ENCODE peak calls at places on chromosomes 2 and 18, in five cellular contexts. N, A, X, Y and R are unnamed samples.

GRCh38 chr2:12951657-12951973 is 234.9 kb downstream of the TRIB2 start:
- DNase-seq in N (no peak), A (no peak), X (no peak), Y (no peak), R (no peak)

GRCh38 chr2:129766159-129766485 is 213.3 kb upstream of the RAB6C start:
- DNase-seq in N (no peak), A (no peak), X (no peak), Y (no peak), R (no peak)

GRCh38 chr2:12828932-12829331 is 112.2 kb downstream of the TRIB2 start:
- DNase-seq in N (no peak), A (no peak), X (no peak), Y (no peak), R (no peak)

GRCh38 chr2:54728669-54729120 is 5.2 kb downstream of the EML6 start:
- DNase-seq in N (no peak), A (no peak), X (no peak), Y (peak), R (no peak)

GRCh38 chr18:9615973-9616559 is 1.7 kb upstream of the PPP4R1 start:
- DNase-seq in N (no peak), A (no peak), X (no peak), Y (no peak), R (no peak)

GRCh38 chr2:73082523-73083410 is 11.3 kb upstream of the SFXN5 start:
- DNase-seq in N (no peak), A (no peak), X (no peak), Y (no peak), R (no peak)

GRCh38 chr2:99554238-99554637 is 64.4 kb upstream of the REV1 start:
- DNase-seq in N (no peak), A (no peak), X (no peak), Y (peak), R (no peak)

GRCh38 chr2:240463274-240463865 is 27.9 kb downstream of the GPC1 start:
- DNase-seq in N (peak), A (peak), X (peak), Y (no peak), R (peak)

GRCh38 chr2:197309369-197310231 is 980 bp downstream of the ANKRD44 start:
- DNase-seq in N (peak), A (peak), X (peak), Y (no peak), R (peak)

GRCh38 chr2:154681741-154682140 is 16.8 kb upstream of the KCNJ3 start:
- DNase-seq in N (no peak), A (no peak), X (no peak), Y (no peak), R (no peak)

GRCh38 chr2:233079953-233080835 is 20.1 kb downstream of the INPP5D start:
- DNase-seq in N (no peak), A (no peak), X (no peak), Y (no peak), R (no peak)

GRCh38 chr2:13533524-13533922 is 816.8 kb downstream of the TRIB2 start:
- DNase-seq in N (no peak), A (no peak), X (no peak), Y (no peak), R (no peak)

GRCh38 chr2:72181616-72182015 is 34.0 kb upstream of the CYP26B1 start:
- DNase-seq in N (no peak), A (no peak), X (no peak), Y (no peak), R (no peak)

GRCh38 chr2:28390857-28391563 is 1.6 kb upstream of the FOSL2 start:
- DNase-seq in N (peak), A (peak), X (peak), Y (peak), R (peak)

GRCh38 chr18:63831080-63831788 is 56.0 kb downstream of the SERPINB7 start:
- DNase-seq in N (no peak), A (no peak), X (no peak), Y (no peak), R (no peak)

GRCh38 chr2:61017003-61017555 is 441 bp upstream of the PEX13 start:
- DNase-seq in N (peak), A (peak), X (peak), Y (peak), R (peak)

GRCh38 chr2:61018798-61019197 is 743 bp upstream of the PUS10 start:
- DNase-seq in N (no peak), A (no peak), X (no peak), Y (no peak), R (no peak)

GRCh38 chr2:61016392-61017002 is 1.0 kb upstream of the PEX13 start:
- DNase-seq in N (no peak), A (no peak), X (no peak), Y (peak), R (no peak)

GRCh38 chr2:61018319-61018750 is 280 bp upstream of the PUS10 start:
- DNase-seq in N (no peak), A (no peak), X (no peak), Y (no peak), R (no peak)

DNA sequence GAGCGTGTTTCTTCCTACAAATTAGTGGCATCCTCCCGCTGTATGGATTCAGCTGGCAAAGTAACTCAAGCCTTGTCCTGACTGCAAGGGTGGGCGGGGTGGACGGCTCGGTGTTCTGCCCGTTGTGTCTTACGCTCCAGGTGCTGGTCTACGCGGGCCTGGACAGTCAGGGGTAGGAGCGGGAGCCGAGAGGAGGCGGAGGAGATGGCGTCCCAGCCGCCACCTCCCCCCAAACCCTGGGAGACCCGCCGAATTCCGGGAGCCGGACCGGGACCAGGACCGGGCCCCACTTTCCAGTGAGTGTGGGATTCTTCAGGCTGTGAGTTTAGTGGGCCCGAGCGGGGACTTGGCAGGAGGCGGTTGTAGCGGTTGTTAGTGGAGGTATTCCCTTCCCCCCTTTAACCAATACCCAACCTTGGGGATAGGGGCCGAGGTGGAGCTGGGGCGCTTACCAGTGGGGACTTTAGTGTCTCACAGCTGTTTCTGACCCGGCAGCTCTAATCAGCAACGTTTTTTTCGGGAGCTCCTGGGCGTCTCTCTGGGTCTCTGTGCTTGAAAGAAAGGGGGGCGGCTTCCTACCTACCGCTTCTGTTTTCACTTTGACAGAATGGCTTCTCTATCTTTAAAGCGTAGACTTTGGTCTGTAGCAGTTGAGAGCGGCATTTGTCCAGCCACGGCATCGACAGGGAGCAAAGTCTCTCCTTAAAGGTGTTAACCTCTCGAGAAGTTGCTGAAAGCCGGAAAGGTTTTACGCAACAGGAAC is at the start of the genes PEX13 and PUS10:
- DNase-seq in N (peak), A (peak), X (peak), Y (peak), R (peak)
- TF ChIP-seq POLR2A in N (no peak), A (peak), X (peak), Y (peak), R (peak)

GRCh38 chr2:71133603-71134002 is 3.2 kb downstream of the MPHOSPH10 start:
- DNase-seq in N (no peak), A (no peak), X (no peak), Y (no peak), R (no peak)

GRCh38 chr2:71126957-71127356 is 3.1 kb downstream of the MCEE start:
- DNase-seq in N (no peak), A (no peak), X (no peak), Y (no peak), R (no peak)

GRCh38 chr2:71129114-71129890 is 727 bp downstream of the MCEE start:
- DNase-seq in N (no peak), A (no peak), X (no peak), Y (no peak), R (no peak)

GRCh38 chr2:71129891-71130324 is at the start of gene MCEE:
- DNase-seq in N (peak), A (peak), X (peak), Y (peak), R (peak)

DNA sequence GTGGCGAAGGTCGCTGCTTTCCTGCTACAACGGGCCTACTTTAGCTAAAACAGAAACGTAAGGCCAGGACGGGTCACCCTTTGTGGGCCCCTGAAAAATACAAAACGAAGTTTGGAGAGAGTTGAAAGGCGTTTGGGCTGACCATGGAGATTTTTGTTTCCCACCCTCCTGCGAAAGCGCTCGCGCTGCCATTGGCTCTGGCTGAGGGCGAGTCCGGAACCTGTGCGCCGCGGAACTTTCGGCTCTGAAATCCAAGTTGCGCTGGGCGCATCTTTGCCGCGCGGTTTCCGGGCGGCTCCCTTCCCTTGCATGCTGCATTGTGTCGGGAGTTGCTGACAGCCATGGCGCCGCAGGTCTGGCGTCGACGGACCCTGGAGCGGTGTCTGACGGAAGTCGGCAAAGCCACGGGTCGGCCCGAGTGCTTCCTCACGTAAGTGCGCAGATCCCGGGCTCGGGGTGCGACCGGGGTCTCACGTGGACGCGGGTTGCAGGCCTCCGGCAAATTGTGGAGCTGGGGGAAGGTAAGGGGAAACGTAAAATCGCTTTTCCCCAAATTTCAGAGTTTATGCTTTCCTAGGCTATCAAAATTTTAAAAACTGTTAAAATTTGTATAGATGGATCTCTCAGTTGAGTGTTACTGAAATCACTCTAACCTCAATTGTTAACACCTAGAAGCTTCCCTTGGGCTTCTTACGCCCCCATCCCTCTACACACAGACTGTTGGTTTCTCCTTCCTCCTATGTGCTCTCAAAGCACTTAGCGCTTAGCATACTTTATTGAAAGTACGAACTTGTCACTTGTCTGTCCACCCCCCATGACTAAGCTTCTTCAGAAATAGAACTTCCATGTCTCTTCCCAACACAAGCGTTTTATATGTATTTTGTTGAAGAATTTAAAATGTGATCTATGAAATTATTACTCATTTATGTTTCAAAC is at the start of gene MPHOSPH10:
- DNase-seq in N (peak), A (peak), X (peak), Y (peak), R (peak)
- TF ChIP-seq POLR2A in N (no peak), A (peak), X (no peak), Y (peak), R (peak)

DNA sequence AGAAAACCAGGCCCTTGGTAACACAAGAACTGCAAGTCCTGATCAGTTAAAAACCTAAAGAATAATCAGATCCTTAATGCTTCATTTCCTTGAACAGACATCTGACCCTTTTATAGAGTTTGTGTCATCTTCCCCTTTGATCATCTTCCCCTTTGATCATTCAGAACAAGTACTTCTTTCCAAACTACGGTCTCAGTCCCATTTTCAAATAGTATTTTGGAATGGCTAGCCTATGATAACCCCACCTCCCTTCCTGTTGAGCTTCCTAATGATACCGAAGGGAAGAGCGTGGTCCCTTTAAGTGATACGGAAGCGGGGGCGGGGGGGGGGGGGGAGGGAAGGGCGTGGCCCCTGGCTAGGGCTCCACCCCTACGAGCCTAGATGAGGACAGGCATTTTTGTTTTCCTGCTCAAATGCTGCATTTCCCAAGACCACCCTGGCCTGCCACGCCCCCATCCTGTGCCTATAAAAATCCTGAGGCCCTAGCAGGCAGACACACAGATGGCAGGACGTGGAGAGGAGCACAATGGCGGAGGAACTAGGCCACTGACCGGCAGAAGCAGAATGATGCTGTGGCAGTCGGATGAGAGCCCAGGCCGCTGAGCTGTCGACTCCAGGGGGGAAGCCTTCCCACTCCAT is 24.1 kb upstream of the CHRNA1 start:
- DNase-seq in N (no peak), A (no peak), X (no peak), Y (peak), R (no peak)
- TF ChIP-seq POLR2A in N (no peak), A (no peak), X (no peak), Y (no peak), R (no peak)

DNA sequence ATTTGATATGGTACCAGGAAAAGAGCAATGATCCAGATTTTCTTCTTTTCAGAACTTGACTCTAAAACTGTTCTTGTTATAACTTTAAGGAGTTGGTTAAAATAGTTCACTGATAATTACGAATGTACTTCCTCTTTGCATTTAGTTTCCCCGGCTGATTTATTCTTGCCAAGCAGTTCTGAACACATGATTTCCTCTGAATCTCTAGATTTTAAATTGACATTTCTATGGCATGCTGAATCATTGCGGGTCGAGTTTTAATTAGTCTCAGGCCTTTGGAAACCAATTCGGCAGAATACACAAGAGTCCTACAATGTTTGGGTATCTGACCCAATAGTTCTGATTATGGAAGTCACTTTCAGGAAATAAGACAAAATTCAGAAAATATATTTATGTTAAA is 37.3 kb upstream of the DNAH7 start:
- DNase-seq in N (no peak), A (no peak), X (no peak), Y (no peak), R (no peak)
- TF ChIP-seq POLR2A in N (no peak), A (no peak), X (no peak), Y (no peak), R (no peak)

DNA sequence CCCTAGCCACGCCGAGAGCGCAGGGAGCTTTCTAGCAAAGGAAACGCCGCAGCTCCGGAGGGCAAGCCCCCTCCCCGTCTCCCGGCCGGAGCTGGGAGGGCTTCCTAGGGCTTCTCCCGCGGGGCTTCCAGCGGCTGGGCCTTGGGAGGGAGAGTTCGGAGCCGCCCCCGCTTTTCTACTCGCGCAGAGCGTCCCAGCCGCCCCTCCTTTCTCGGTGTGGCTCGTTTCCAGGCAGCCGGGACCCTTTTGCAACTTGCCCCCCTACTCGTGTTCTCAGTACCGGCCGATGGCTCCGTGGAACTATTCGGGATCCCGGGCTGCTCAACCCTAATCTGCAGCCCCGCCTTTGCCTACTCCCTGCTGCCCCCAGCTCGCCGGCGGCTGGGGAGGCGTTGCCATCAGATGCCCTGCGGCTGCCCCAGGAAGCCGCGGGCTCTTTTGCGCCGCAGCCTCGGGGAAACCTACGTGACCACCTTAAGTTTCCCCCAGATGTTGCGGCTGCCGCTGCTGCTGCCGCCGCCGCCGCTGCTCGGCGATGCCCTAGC is 1.5 kb upstream of the NR4A2 start:
- DNase-seq in N (peak), A (peak), X (peak), Y (peak), R (peak)
- TF ChIP-seq POLR2A in N (peak), A (no peak), X (peak), Y (no peak), R (peak)

GRCh38 chr2:85951351-85952067 is 62.7 kb upstream of the ST3GAL5 start:
- DNase-seq in N (no peak), A (no peak), X (no peak), Y (no peak), R (no peak)

GRCh38 chr2:85952196-85952734 is 63.5 kb upstream of the ST3GAL5 start:
- DNase-seq in N (no peak), A (no peak), X (no peak), Y (no peak), R (no peak)

GRCh38 chr2:85947593-85947992 is 58.8 kb upstream of the ST3GAL5 start:
- DNase-seq in N (no peak), A (no peak), X (no peak), Y (no peak), R (no peak)

GRCh38 chr2:85950743-85951142 is 62.0 kb upstream of the ST3GAL5 start:
- DNase-seq in N (no peak), A (no peak), X (no peak), Y (no peak), R (no peak)

DNA sequence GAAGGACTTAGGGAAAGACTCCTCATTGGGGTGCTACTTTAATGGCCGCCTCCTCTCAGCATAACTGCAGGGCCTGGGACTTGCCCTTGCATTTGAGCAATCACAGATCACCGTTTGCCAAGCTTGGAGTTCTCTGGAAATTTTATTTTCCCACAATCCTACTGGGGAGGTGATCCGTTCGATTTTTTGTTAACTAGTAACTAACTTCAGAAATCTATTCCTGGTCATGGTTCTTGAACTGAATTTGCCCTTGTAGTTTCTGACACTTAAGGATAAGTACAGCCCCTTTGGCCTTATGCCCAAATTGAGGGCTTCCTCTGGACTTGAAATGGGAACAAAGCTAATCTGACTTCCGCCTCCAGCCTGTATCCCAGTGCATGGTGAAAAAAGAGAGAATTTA is 60.5 kb upstream of the ST3GAL5 start:
- DNase-seq in N (no peak), A (peak), X (no peak), Y (no peak), R (no peak)
- TF ChIP-seq POLR2A in N (no peak), A (no peak), X (no peak), Y (no peak), R (no peak)

DNA sequence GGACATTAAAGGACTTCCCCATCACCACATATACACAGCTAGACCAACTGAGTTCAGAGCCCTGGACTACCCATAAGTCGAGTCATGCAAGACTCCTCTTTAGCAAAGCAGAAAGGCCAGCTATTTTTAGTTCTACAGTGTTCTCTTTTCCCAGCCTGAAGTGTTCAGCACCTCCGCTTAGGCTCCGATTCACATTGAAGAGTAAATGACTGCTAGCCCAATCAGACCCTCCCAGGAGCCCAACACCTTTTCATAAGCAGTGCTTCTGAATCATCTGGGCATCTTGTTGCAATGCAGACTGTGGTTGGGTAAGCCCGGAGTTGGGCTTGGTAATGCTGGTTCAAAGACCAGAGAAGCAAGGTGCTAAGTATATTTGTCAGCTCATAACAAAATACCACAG is 138.6 kb upstream of the MSH6 start:
- DNase-seq in N (no peak), A (no peak), X (no peak), Y (no peak), R (no peak)
- TF ChIP-seq POLR2A in N (no peak), A (no peak), X (no peak), Y (no peak), R (no peak)